ENCODE peak calls at places on chromosomes 4 and X, in ten cellular contexts. N is K562, R is fibroblast of lung, M is keratinocyte, P is HepG2, S is PC-3, D is neural progenitor cell, Z is endothelial cell of umbilical vein, H is H1, B is HCT116. Y is an unnamed sample.

GRCh38 chr4:139528377-139529005 is 27.5 kb downstream of the SETD7 start:
- DNase-seq in N (no peak), R (peak; percentile 95), M (no peak), P (no peak), S (no peak), D (no peak), Z (no peak), H (no peak), B (no peak), Y (peak; percentile 89)

GRCh38 chrX:74492720-74493201 is 71.5 kb downstream of the SLC16A2 start:
- DNase-seq in N (no peak), R (no peak), M (no peak), P (no peak), S (no peak), D (peak; percentile 65), Z (no peak), H (peak; percentile 66), B (no peak), Y (no peak)

GRCh38 chr4:140743194-140743931 is 12.8 kb downstream of the TBC1D9 start:
- DNase-seq in N (no peak), R (no peak), M (no peak), P (peak; percentile 51), S (peak; percentile 35), D (peak; percentile 64), Z (peak; percentile 59), H (no peak), B (no peak), Y (peak; percentile 45)

GRCh38 chrX:148310402-148311200 is 189.8 kb upstream of the AFF2 start:
- DNase-seq in N (no peak), R (no peak), M (no peak), P (no peak), S (no peak), D (no peak), Z (no peak), H (no peak), B (no peak), Y (no peak)

GRCh38 chrX:14926471-14926870 is 53.2 kb downstream of the MOSPD2 start:
- DNase-seq in N (no peak), R (no peak), M (no peak), P (no peak), S (no peak), D (no peak), Z (peak; percentile 53), H (no peak), B (no peak), Y (no peak)

GRCh38 chr4:8732092-8732491 is 139.5 kb downstream of the CPZ start:
- DNase-seq in N (no peak), R (no peak), M (no peak), P (no peak), S (no peak), D (no peak), Z (no peak), H (no peak), B (no peak), Y (no peak)

GRCh38 chrX:111914398-111915092 is 38.6 kb downstream of the TRPC5OS start:
- DNase-seq in N (no peak), R (no peak), M (no peak), P (no peak), S (peak; percentile 82), D (no peak), Z (no peak), H (no peak), B (no peak), Y (no peak)

GRCh38 chr4:180909279-180909678 is 1333.9 kb upstream of the TENM3 start:
- DNase-seq in N (no peak), R (peak; percentile 11), M (no peak), P (no peak), S (peak; percentile 21), D (peak; percentile 58), Z (no peak), H (peak; percentile 62), B (peak; percentile 34), Y (no peak)

GRCh38 chr4:85961887-85962286 is 398.0 kb downstream of the MAPK10 start:
- DNase-seq in N (no peak), R (no peak), M (no peak), P (no peak), S (no peak), D (no peak), Z (no peak), H (no peak), B (no peak), Y (no peak)

GRCh38 chrX:107823456-107823855 is 2.2 kb upstream of the MID2 start:
- DNase-seq in N (no peak), R (peak; percentile 91), M (no peak), P (no peak), S (peak; percentile 6), D (no peak), Z (peak; percentile 69), H (no peak), B (no peak), Y (peak; percentile 81)

GRCh38 chr4:4488405-4489404 is 53.1 kb downstream of the STX18 start:
- DNase-seq in N (peak; percentile 69), R (peak; percentile 87), M (peak; percentile 30), P (peak; percentile 64), S (peak; percentile 76), D (peak; percentile 79), Z (peak; percentile 86), H (peak; percentile 74), B (peak; percentile 60), Y (peak; percentile 51)

GRCh38 chrX:50168305-50168704 is 32.5 kb downstream of the AKAP4 start:
- DNase-seq in N (peak; percentile 9), R (no peak), M (no peak), P (no peak), S (no peak), D (no peak), Z (no peak), H (no peak), B (no peak), Y (no peak)

GRCh38 chrX:45761920-45762319 is 561.2 kb upstream of the DIPK2B start:
- DNase-seq in N (no peak), R (no peak), M (no peak), P (no peak), S (peak; percentile 24), D (no peak), Z (no peak), H (no peak), B (no peak), Y (no peak)

GRCh38 chr4:184169225-184169867 is 48.3 kb downstream of the ENPP6 start:
- DNase-seq in N (no peak), R (no peak), M (no peak), P (no peak), S (no peak), D (no peak), Z (no peak), H (no peak), B (no peak), Y (no peak)

GRCh38 chrX:32644476-32644875 is 566.9 kb downstream of the DMD start:
- DNase-seq in N (no peak), R (no peak), M (no peak), P (no peak), S (no peak), D (peak; percentile 35), Z (no peak), H (no peak), B (no peak), Y (no peak)

GRCh38 chr4:118281611-118282442 is 71.0 kb downstream of the PRSS12 start:
- DNase-seq in N (peak; percentile 20), R (peak; percentile 53), M (no peak), P (peak; percentile 18), S (no peak), D (peak; percentile 43), Z (peak; percentile 19), H (no peak), B (no peak), Y (peak; percentile 61)

GRCh38 chr4:3253808-3254207 is 4.8 kb downstream of the MSANTD1 start:
- DNase-seq in N (no peak), R (no peak), M (no peak), P (no peak), S (no peak), D (no peak), Z (no peak), H (peak; percentile 40), B (no peak), Y (no peak)

DNA sequence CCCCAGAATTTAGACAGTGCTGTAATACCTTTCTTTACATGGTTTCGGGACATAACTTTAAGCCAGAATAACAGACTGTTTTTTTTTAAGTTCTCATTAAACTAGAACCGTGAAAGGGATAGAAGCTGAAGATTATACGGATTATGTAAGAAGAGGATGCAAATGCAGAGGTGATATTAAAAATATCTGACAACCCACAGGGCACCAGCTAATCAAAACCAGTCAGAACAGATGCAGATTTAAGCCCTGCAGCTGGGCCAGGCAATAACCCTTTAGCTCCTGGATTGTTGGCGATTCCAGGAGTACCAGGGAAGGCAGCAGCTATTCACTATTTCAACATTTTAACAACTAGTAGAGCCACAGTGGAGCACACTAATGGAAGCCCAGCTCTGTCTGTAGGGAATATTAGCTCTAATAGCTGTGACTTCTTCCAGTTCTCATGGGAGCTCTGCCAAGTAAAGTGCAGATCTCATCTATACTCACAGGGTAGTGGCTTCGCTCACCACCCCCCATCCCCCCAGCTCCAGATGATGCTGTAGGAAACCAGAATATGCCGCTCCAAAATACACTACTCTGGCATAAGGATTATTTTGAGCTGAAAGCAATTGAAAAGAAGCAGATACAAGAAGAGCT is 13.9 kb downstream of the SCD5 start:
- DNase-seq in N (no peak), R (peak; percentile 49), M (no peak), P (no peak), S (peak; percentile 46), D (no peak), Z (peak; percentile 80), H (no peak), B (no peak), Y (peak; percentile 53)
- H3K4me2 ChIP-seq in N (no peak overlapping the region), R (no peak overlapping the region), M (peak overlapping the region; percentile 41), P (no peak overlapping the region), S (peak overlapping the region; percentile 83), D (peak overlapping the region; percentile 65), Z (peak overlapping the region; percentile 94), H (peak overlapping the region; percentile 26), B (peak overlapping the region; percentile 55), Y (peak overlapping the region; percentile 86)

GRCh38 chrX:39595977-39596376 is 501.8 kb downstream of the BCOR start:
- DNase-seq in N (no peak), R (no peak), M (no peak), P (no peak), S (no peak), D (no peak), Z (no peak), H (no peak), B (no peak), Y (no peak)
- H3K27ac ChIP-seq in N (no peak overlapping the region), R (no peak overlapping the region), M (no peak overlapping the region), P (no peak overlapping the region), S (no peak overlapping the region), D (no peak overlapping the region), Z (no peak overlapping the region), H (no peak overlapping the region), B (no peak overlapping the region), Y (no peak overlapping the region)

GRCh38 chrX:2691543-2692220 is 587 bp downstream of the CD99 start:
- DNase-seq in N (peak; percentile 22), R (peak; percentile 61), M (no peak), P (no peak), S (peak; percentile 46), D (peak; percentile 49), Z (peak; percentile 53), H (no peak), B (no peak), Y (peak; percentile 34)
- TF ChIP-seq EZH2 in N (no peak), R (no peak), M (no peak), P (no peak), S (no peak), D (peak; percentile 56), Z (no peak), H (no peak), B (no peak), Y (no peak)

DNA sequence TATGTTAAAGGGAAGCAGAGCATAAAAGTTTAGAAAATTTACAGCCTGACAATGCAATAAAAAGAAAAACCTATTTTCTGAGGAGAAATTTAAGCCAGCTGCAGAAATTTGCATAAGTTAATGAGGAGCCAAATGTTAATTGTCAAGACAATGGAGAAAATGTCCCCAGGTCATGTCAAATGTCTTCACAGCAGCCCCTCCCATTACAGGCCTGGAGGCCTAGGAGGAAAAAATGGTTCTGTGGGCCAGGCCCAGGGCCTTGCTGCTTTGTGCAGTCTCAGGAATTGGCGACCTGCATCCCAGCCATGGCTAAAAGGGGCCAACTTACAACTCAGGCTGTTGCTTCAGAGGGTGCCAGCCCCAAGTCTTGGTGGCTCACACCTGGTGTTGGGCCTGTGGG is 275.4 kb upstream of the RPS6KA3 start:
- DNase-seq in N (no peak), R (no peak), M (no peak), P (no peak), S (no peak), D (no peak), Z (no peak), H (no peak), B (no peak), Y (no peak)
- H3K4me2 ChIP-seq in N (no peak overlapping the region), R (no peak overlapping the region), M (no peak overlapping the region), P (no peak overlapping the region), S (no peak overlapping the region), D (no peak overlapping the region), Z (no peak overlapping the region), H (no peak overlapping the region), B (no peak overlapping the region), Y (no peak overlapping the region)